ENCODE peak calls at places on chromosomes 5 and 9, in eight cellular contexts. L is ovary, N is tibial nerve, Y is GM12878, F is HepG2, I is SK-N-SH, H is upper lobe of left lung, Q is A549. R is an unnamed sample. For H3K4me1, the result is how much of the 10 kb centered on the place peaks cover.

GRCh38 chr5:139644646-139645494 is 3.3 kb upstream of the CXXC5 start:
- DNase-seq in L (no peak), N (no peak), Y (no peak), F (no peak), I (peak), H (no peak), Q (no peak), R (peak)

GRCh38 chr5:173772407-173773059 is 115.6 kb upstream of the CPEB4 start:
- DNase-seq in L (no peak), N (no peak), Y (no peak), F (no peak), I (no peak), H (no peak), Q (no peak), R (no peak)

GRCh38 chr5:40486437-40487270 is 193.1 kb upstream of the PTGER4 start:
- DNase-seq in L (no peak), N (peak), Y (peak), F (no peak), I (no peak), H (no peak), Q (no peak), R (no peak)

GRCh38 chr5:10467281-10468198 is 25.9 kb downstream of the ROPN1L start:
- DNase-seq in L (no peak), N (no peak), Y (no peak), F (no peak), I (no peak), H (no peak), Q (no peak), R (no peak)

GRCh38 chr9:108919517-108919916 is 14.4 kb downstream of the ELP1 start:
- DNase-seq in L (no peak), N (no peak), Y (no peak), F (peak), I (no peak), H (no peak), Q (no peak), R (no peak)

GRCh38 chr5:68396722-68397121 is 181.2 kb downstream of the PIK3R1 start:
- DNase-seq in L (no peak), N (no peak), Y (no peak), F (peak), I (no peak), H (no peak), Q (peak), R (no peak)

GRCh38 chr9:13665418-13666066 is 386.1 kb upstream of the MPDZ start:
- DNase-seq in L (no peak), N (no peak), Y (no peak), F (peak), I (no peak), H (no peak), Q (peak), R (no peak)

GRCh38 chr5:14109041-14109747 is 33.9 kb upstream of the TRIO start:
- DNase-seq in L (no peak), N (no peak), Y (peak), F (no peak), I (no peak), H (no peak), Q (peak), R (peak)

GRCh38 chr9:76558465-76558864 is 99.5 kb downstream of the GCNT1 start:
- DNase-seq in L (no peak), N (no peak), Y (no peak), F (no peak), I (no peak), H (no peak), Q (no peak), R (no peak)

GRCh38 chr9:126097679-126098078 is 228.9 kb upstream of the MVB12B start:
- DNase-seq in L (no peak), N (no peak), Y (no peak), F (no peak), I (no peak), H (no peak), Q (no peak), R (peak)

GRCh38 chr5:134383980-134384697 is 12.8 kb downstream of the UBE2B start:
- DNase-seq in L (no peak), N (no peak), Y (peak), F (no peak), I (no peak), H (no peak), Q (no peak), R (no peak)

GRCh38 chr5:89081360-89081759 is 198.4 kb upstream of the MEF2C start:
- DNase-seq in L (no peak), N (no peak), Y (peak), F (no peak), I (no peak), H (no peak), Q (no peak), R (no peak)

GRCh38 chr5:126195410-126196100 is 227.7 kb upstream of the GRAMD2B start:
- DNase-seq in L (no peak), N (no peak), Y (no peak), F (no peak), I (no peak), H (no peak), Q (no peak), R (no peak)

GRCh38 chr5:180786398-180787005 is 16.1 kb downstream of the MGAT1 start:
- DNase-seq in L (no peak), N (no peak), Y (no peak), F (no peak), I (no peak), H (no peak), Q (no peak), R (no peak)

GRCh38 chr9:2740616-2741015 is 23.3 kb downstream of the KCNV2 start:
- DNase-seq in L (no peak), N (no peak), Y (no peak), F (no peak), I (no peak), H (no peak), Q (no peak), R (no peak)

GRCh38 chr5:61371474-61371873 is 39.4 kb downstream of the ZSWIM6 start:
- DNase-seq in L (no peak), N (no peak), Y (no peak), F (no peak), I (no peak), H (no peak), Q (no peak), R (no peak)

GRCh38 chr9:93630806-93631411 is 54.5 kb downstream of the PHF2 start:
- DNase-seq in L (no peak), N (no peak), Y (no peak), F (no peak), I (no peak), H (no peak), Q (no peak), R (no peak)

GRCh38 chr5:178499352-178499751 is 90.8 kb downstream of the COL23A1 start:
- DNase-seq in L (no peak), N (no peak), Y (no peak), F (no peak), I (no peak), H (no peak), Q (no peak), R (no peak)

GRCh38 chr9:73200694-73201432 is 49.2 kb downstream of the ANXA1 start:
- DNase-seq in L (no peak), N (no peak), Y (no peak), F (peak), I (peak), H (no peak), Q (peak), R (no peak)

GRCh38 chr5:60522299-60522915 is 177.6 kb downstream of the DEPDC1B start:
- DNase-seq in L (no peak), N (no peak), Y (peak), F (no peak), I (peak), H (no peak), Q (no peak), R (no peak)

GRCh38 chr9:135797507-135798302 is 95.7 kb downstream of the KCNT1 start:
- DNase-seq in L (no peak), N (no peak), Y (no peak), F (no peak), I (peak), H (peak), Q (peak), R (no peak)

GRCh38 chr9:107314763-107315162 is 31.7 kb downstream of the RAD23B start:
- DNase-seq in L (no peak), N (no peak), Y (no peak), F (no peak), I (no peak), H (no peak), Q (no peak), R (no peak)

GRCh38 chr9:70257991-70258691 is 637 bp upstream of the SMC5 start:
- DNase-seq in L (peak), N (peak), Y (no peak), F (peak), I (peak), H (no peak), Q (no peak), R (no peak)

GRCh38 chr9:93080406-93080805 is 15.6 kb upstream of the CARD19 start:
- DNase-seq in L (peak), N (no peak), Y (no peak), F (no peak), I (no peak), H (no peak), Q (no peak), R (peak)

GRCh38 chr9:96232539-96233241 is 69.3 kb downstream of the HSD17B3 start:
- DNase-seq in L (peak), N (peak), Y (no peak), F (peak), I (peak), H (no peak), Q (peak), R (no peak)

GRCh38 chr5:16881253-16881652 is 54.8 kb downstream of the MYO10 start:
- DNase-seq in L (no peak), N (no peak), Y (no peak), F (peak), I (no peak), H (no peak), Q (no peak), R (no peak)

GRCh38 chr5:154860123-154860522 is 1.7 kb downstream of the CNOT8 start:
- DNase-seq in L (peak), N (no peak), Y (no peak), F (peak), I (no peak), H (no peak), Q (no peak), R (no peak)

GRCh38 chr9:100637787-100638186 is 59.9 kb downstream of the CAVIN4 start:
- DNase-seq in L (no peak), N (no peak), Y (no peak), F (peak), I (no peak), H (no peak), Q (peak), R (no peak)

GRCh38 chr5:3307982-3308621 is 287.5 kb upstream of the IRX1 start:
- DNase-seq in L (no peak), N (no peak), Y (no peak), F (no peak), I (no peak), H (no peak), Q (no peak), R (no peak)

GRCh38 chr5:142433526-142434321 is 108.9 kb upstream of the SPRY4 start:
- DNase-seq in L (no peak), N (no peak), Y (no peak), F (peak), I (no peak), H (no peak), Q (no peak), R (no peak)

GRCh38 chr9:33354651-33355211 is 47.6 kb downstream of the AQP7 start:
- DNase-seq in L (peak), N (no peak), Y (no peak), F (no peak), I (no peak), H (no peak), Q (no peak), R (no peak)
- TF ChIP-seq EP300 in L (no peak), N (no peak), Y (no peak), F (no peak), I (no peak), H (no peak), Q (no peak), R (no peak)

GRCh38 chr5:33937700-33938506 is 1.7 kb downstream of the RXFP3 start:
- DNase-seq in L (no peak), N (no peak), Y (no peak), F (no peak), I (no peak), H (peak), Q (no peak), R (no peak)

GRCh38 chr5:33937017-33937699 is 972 bp downstream of the RXFP3 start:
- DNase-seq in L (no peak), N (no peak), Y (no peak), F (no peak), I (peak), H (peak), Q (no peak), R (no peak)

GRCh38 chr5:33939863-33940262 is 3.7 kb downstream of the RXFP3 start:
- DNase-seq in L (no peak), N (no peak), Y (no peak), F (no peak), I (no peak), H (no peak), Q (no peak), R (no peak)

GRCh38 chr5:33938507-33938796 is 2.3 kb downstream of the RXFP3 start:
- DNase-seq in L (no peak), N (no peak), Y (no peak), F (no peak), I (no peak), H (peak), Q (no peak), R (no peak)

GRCh38 chr5:33938881-33939280 is 2.7 kb downstream of the RXFP3 start:
- DNase-seq in L (no peak), N (no peak), Y (no peak), F (no peak), I (no peak), H (peak), Q (no peak), R (no peak)
- H3K4me1 ChIP-seq in L (under half), N (under half), Y (under half), F (under half), I (under half), H (under half), Q (under half), R (under half)

GRCh38 chr5:172642511-172642910 is 1.4 kb downstream of the NEURL1B start:
- DNase-seq in L (no peak), N (no peak), Y (no peak), F (no peak), I (no peak), H (no peak), Q (no peak), R (no peak)

GRCh38 chr5:172642046-172642409 is 965 bp downstream of the NEURL1B start:
- DNase-seq in L (no peak), N (no peak), Y (no peak), F (no peak), I (no peak), H (no peak), Q (no peak), R (no peak)

GRCh38 chr5:172641359-172642045 is 439 bp downstream of the NEURL1B start:
- DNase-seq in L (peak), N (no peak), Y (no peak), F (no peak), I (peak), H (peak), Q (peak), R (no peak)

GRCh38 chr5:172640139-172640538 is 924 bp upstream of the NEURL1B start:
- DNase-seq in L (no peak), N (no peak), Y (no peak), F (no peak), I (no peak), H (no peak), Q (no peak), R (no peak)

DNA sequence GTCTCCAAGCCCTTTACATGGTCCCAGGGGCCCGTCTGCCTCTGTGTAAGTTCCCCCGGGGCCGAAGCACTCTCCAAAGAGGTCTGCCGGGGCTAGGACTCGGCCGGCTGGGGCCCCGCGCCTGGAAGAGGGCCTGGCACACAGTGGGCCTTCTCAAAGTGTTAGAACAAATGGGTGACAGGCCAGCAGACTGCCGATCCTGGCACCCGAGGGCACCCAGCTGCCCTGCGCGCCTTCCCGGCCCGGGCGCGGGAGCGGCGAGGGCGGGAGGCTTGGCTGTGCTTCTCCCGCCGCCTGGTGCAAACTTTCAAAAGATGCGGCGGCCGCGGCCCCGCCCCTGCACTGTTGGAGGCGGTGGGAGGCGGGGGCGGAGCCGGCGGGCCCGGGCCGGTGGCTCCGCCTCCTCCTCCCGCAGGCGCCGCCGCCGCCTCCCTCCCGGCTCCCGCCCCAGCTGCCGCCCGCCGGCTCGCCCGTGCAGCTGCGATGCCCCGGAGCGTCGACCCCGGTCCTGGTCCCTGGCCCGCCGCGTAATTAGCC is at the start of gene NEURL1B:
- DNase-seq in L (peak), N (peak), Y (no peak), F (peak), I (peak), H (peak), Q (peak), R (peak)
- TF ChIP-seq EP300 in L (no peak), N (no peak), Y (no peak), F (no peak), I (no peak), H (no peak), Q (no peak), R (no peak)

GRCh38 chr5:146716636-146717035 is 161.9 kb downstream of the PPP2R2B start:
- DNase-seq in L (no peak), N (no peak), Y (no peak), F (no peak), I (no peak), H (no peak), Q (no peak), R (no peak)
- H3K4me1 ChIP-seq in L (under half), N (under half), Y (under half), F (under half), I (under half), H (under half), Q (under half), R (under half)

DNA sequence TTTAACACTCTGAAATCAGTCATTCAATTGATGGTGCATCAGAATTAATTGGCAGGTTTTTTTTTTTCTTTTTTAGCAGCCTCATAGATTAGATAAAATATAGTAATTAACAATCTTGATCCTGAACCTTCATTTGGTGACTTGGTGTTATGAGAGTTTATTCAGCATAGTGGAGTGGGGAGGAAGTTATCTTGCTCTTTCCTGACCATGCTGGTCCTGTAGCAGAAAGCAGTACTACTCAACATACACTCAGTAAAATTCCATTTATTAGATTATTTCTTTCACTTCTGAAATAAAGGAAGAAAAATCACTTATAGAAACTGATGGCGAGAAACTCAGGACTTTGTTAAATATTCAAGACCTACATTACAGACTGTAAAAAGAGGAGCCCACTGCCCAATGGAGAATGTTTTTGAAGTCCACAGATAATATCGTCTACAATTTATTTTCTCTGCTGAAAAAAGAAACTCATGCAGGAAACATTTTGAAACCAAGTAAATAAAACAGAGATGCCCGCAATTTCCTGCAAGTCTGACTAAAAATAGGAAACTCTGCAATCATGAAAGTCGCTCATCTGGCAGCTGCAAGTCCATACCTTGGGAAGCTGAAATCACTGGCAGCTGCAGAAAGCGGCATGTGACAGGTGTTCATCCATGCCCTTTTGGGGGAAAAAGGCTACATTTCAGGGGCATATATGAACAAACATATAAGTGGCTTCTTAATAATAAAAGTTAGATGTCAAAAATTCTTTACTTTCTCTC is 233.2 kb upstream of the RFX3 start:
- DNase-seq in L (no peak), N (no peak), Y (no peak), F (no peak), I (no peak), H (no peak), Q (no peak), R (no peak)
- TF ChIP-seq EP300 in L (no peak), N (no peak), Y (no peak), F (no peak), I (no peak), H (no peak), Q (no peak), R (no peak)